ENCODE peak calls at places on chromosomes 7 and 10, in five cellular contexts. X, F, C, G and J are unnamed samples.

GRCh38 chr7:159095979-159096411 is 48.7 kb downstream of the VIPR2 start:
- DNase-seq in C (no peak), F (no peak), X (no peak), G (no peak), J (no peak)

GRCh38 chr10:59362184-59362966 is at the start of gene FAM13C:
- DNase-seq in G (peak), F (no peak), C (no peak), X (peak), J (peak)

GRCh38 chr7:101173752-101174244 is 6.3 kb downstream of the NAT16 start:
- DNase-seq in C (peak), G (no peak), F (no peak), X (peak), J (peak)

GRCh38 chr7:28988818-28989595 is 30.9 kb upstream of the TRIL start:
- DNase-seq in G (no peak), F (no peak), X (no peak), C (no peak), J (no peak)

GRCh38 chr10:72353963-72354355 is 760 bp downstream of the DNAJB12 start:
- DNase-seq in G (no peak), X (peak), F (no peak), C (no peak), J (no peak)

GRCh38 chr10:13690281-13690825 is 103.6 kb downstream of the PRPF18 start:
- DNase-seq in X (no peak), G (no peak), C (no peak), F (no peak), J (no peak)

GRCh38 chr7:123538189-123538714 is 3.9 kb upstream of the IQUB start:
- DNase-seq in X (no peak), G (no peak), F (no peak), C (peak), J (no peak)

GRCh38 chr10:35639651-35640311 is 2.3 kb downstream of the FZD8 start:
- DNase-seq in C (no peak), X (peak), F (no peak), G (no peak), J (no peak)

GRCh38 chr7:81725003-81725402 is 44.8 kb downstream of the HGF start:
- DNase-seq in G (no peak), X (no peak), C (no peak), F (no peak), J (no peak)

GRCh38 chr10:132486539-132487121 is 51.0 kb upstream of the INPP5A start:
- DNase-seq in X (no peak), C (no peak), G (no peak), F (no peak), J (no peak)

GRCh38 chr10:2985729-2986232 is 81.6 kb upstream of the PFKP start:
- DNase-seq in X (no peak), F (no peak), G (peak), C (peak), J (no peak)

GRCh38 chr10:52215745-52216361 is 98.2 kb upstream of the DKK1 start:
- DNase-seq in X (peak), F (peak), G (no peak), C (peak), J (peak)

GRCh38 chr10:120997313-120998102 is 146.3 kb downstream of the WDR11 start:
- DNase-seq in C (no peak), F (no peak), X (no peak), G (no peak), J (no peak)

GRCh38 chr10:6151087-6151977 is 51.4 kb upstream of the PFKFB3 start:
- DNase-seq in X (peak), F (peak), G (peak), C (no peak), J (peak)

GRCh38 chr7:9149499-9150082 is 716.2 kb downstream of the NXPH1 start:
- DNase-seq in F (no peak), G (no peak), C (no peak), X (no peak), J (no peak)

GRCh38 chr7:100802951-100803350 is 24.4 kb downstream of the EPHB4 start:
- DNase-seq in X (no peak), G (no peak), F (no peak), C (no peak), J (no peak)

DNA sequence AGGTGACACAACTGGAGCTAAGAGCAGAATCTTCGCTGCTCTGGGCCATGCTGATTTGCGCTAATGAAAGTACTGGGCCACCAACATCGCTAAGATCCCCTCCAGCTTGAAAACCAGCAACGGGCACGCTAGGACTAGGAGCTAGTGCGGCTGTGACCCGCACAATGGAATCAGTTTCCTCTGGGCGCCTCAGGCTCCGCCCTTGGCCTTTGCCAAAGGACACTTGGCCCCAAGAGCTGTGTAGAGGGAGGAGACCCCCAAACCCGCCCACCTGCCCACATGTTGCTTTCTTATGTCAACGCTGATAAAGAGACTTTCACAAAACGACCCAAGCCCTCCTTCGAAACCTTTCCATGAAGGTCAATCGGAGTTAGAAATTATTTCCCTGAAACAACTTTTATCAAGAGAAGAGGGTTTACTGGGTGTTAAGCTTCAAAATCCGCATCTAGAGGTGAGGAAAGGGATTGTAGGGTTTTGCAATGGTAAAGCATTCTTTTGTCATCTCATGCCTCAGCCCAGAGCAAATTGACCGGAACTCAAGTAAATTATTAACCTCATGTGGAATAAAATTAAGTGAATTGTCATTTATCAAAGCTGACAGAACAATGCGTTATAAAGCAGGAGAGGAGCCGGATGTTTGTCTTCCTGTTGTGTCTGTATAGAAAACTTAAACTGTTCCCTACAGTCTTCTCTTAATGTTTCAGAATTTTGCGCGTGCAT is 9.4 kb downstream of the ABCB5 start:
- DNase-seq in F (no peak), G (no peak), C (no peak), X (no peak), J (no peak)
- TF ChIP-seq JUND in F (no peak), G (no peak), C (no peak), X (no peak), J (no peak)

GRCh38 chr7:44400033-44400511 is 74.7 kb upstream of the CAMK2B start:
- DNase-seq in G (no peak), X (no peak), C (no peak), F (no peak), J (no peak)

GRCh38 chr7:44402401-44403096 is 77.2 kb upstream of the CAMK2B start:
- DNase-seq in X (no peak), F (no peak), G (no peak), C (no peak), J (no peak)

GRCh38 chr7:44403176-44403759 is 77.9 kb upstream of the CAMK2B start:
- DNase-seq in C (no peak), G (no peak), X (no peak), F (no peak), J (no peak)

GRCh38 chr7:44403775-44404174 is 78.4 kb upstream of the CAMK2B start:
- DNase-seq in C (no peak), F (no peak), G (no peak), X (no peak), J (no peak)

GRCh38 chr7:44401692-44402091 is 76.3 kb upstream of the CAMK2B start:
- DNase-seq in F (no peak), X (no peak), G (no peak), C (no peak), J (no peak)
- TF ChIP-seq JUND in F (no peak), X (no peak), G (no peak), C (no peak), J (no peak)

DNA sequence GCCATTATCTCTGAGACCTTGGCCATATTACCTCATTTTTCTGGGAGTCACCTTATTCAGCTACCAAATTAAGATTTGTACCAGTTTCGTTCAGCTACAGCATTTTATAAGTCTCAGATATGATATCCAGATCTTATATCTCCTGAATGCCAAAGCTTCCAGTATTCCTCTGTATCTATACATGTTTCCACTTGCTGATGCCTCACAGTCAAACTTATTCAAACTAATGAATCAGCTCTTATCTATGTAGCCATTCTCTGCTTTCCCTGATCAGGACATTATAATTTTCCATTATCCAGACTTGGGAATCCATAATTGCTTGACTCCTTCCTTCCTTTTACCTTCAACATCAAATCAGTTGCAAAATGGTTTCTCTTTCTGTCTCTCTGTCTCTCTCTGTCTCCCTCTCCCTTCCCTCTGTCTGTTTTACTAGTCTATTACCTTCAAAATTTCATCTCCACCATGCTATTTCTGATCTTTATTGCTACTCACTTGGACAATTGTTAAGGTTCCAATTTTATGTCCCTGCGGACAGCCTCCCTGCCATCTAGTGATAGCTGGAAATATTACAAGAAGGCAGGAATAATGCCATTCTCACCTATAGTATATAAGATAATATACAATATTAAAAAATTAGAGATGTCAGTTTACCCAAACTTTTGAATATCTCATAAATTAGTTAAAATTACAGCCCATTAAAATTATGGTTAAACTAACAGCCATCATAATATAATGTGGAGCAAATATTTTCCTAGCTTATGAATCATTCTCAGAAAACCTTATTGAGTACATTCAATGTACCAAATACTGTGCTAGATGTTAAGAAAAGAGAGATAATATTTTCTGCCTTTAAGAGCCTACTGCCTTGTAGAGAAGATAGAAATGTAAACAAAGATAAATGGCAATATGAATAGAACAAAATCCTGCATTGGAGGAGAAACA is 89.8 kb downstream of the PCLO start:
- DNase-seq in X (peak), G (no peak), F (no peak), C (no peak), J (peak)
- TF ChIP-seq JUND in X (no peak), G (no peak), F (no peak), C (no peak), J (no peak)

GRCh38 chr10:85642082-85642420 is 724.5 kb downstream of the GRID1 start:
- DNase-seq in X (no peak), F (no peak), C (no peak), G (no peak), J (no peak)
- TF ChIP-seq JUND in X (no peak), F (no peak), C (no peak), G (no peak), J (no peak)

DNA sequence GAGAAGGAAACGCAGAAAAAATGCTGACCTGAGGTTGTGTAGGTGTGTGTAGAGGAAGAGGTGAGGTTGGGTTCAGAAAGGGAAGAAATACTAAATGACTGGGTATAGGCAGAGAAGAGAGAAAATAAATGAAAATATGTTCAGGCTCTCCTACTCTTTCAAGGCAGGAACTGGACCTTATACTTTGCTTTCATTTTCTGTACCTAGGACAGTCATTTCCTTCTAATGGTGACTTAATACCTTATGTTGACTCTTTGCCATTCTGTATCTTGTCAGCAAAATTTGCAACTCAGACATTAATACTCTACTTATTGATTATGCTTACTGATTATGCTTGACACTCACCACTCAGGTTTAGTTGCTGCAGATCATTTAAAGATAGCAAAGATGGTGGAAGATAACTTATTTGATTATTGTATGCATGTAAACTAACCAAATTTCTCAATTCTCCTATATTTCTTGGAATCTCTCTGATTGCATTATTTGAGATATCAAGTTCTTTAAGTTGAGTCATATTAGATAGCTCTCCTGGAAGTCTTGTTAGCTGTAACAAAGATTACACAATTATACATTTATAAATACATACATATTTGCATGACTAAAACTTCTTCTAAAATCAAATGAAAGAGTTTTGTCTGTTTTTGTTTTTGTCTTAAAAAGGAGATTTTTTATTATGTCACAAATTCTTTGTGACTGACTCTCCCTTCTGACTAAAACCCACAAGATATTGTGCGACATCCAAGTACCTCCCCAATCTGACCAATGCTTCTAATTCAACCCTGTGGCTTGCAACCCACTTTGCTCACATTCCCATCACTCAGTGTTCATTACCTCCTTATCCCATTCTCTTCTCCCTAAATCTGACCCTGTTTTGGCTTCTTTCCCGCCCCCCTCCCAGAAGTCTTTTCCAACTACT is 20.0 kb downstream of the LRRD1 start:
- DNase-seq in C (no peak), F (no peak), G (no peak), X (no peak), J (no peak)
- TF ChIP-seq JUND in C (no peak), F (no peak), G (no peak), X (peak), J (no peak)

GRCh38 chr7:83936056-83936703 is 258.4 kb downstream of the SEMA3A start:
- DNase-seq in F (no peak), C (peak), X (peak), G (peak), J (peak)
- TF ChIP-seq JUND in F (no peak), C (no peak), X (no peak), G (no peak), J (no peak)

DNA sequence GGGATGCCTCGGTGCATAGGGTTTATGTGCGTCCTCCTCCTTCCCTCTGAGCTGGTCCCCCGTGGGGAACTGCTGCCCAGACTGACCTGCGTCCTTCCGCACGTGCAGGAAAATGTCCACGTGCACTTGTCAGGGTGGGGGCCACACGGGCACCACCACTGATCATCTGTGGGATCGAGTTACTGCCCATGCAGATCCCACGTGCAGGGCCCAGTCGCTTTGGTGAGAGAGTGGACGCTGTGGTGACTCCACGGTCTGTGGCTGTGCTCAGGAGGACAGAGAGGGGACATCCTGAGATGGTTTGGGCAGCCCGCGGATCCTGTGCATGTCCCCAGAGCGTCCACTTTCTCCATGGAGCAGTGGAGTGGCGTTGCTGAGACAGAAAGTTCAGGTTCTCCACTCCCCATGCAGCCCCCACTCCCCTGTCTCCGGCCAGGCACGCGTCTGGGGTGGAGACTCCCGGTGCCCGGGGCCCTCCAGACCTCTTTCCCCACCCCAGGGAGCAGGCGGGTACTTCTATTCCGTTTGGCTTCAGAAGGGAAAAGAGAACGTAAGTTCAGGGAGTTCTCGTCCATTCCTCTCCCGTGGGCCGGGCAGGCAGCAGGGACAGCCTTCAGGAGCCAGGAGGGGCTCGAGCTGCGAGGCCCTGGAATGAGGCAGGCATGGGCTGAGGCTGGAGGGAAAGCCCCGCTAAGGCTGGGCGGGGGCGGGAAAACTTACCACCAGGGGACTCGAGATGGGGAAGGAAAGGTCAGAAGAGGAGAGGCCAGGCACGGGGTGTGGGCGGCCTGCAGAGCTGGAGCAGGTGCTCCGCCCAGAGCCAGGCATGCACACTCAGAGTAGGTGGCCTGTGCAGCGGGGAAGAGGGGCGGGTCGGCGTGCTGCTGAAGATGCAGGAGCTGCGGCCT is 59.9 kb downstream of the EGFR start:
- DNase-seq in C (no peak), G (no peak), F (no peak), X (no peak), J (no peak)
- TF ChIP-seq JUND in C (no peak), G (no peak), F (no peak), X (no peak), J (no peak)

GRCh38 chr7:17532861-17533404 is 234.5 kb downstream of the AHR start:
- DNase-seq in X (no peak), C (peak), F (no peak), G (no peak), J (peak)
- TF ChIP-seq JUND in X (no peak), C (peak), F (no peak), G (no peak), J (no peak)

DNA sequence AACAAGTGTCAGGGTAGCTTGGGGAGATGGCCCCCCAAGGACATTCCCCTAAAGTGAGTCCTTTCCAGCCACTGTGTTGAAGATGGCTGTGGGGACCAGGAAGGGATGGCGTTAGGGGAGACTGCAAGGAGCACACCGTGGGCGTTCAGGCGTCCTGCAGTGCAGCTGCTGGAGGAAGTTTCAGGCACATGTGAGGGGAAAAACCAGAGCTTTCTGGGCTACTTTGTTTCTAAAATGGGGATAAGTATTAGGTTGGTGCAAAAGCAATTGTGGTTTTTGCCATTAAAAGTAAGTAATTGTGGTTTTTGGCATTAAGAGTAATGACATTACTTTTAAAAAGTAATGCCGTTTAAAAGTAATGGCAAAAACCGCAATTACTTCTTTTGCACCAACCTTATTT is 14.3 kb downstream of the PRF1 start:
- DNase-seq in F (no peak), C (no peak), X (no peak), G (no peak), J (no peak)
- TF ChIP-seq JUND in F (no peak), C (no peak), X (no peak), G (no peak), J (no peak)

GRCh38 chr7:48085942-48086341 is 3.1 kb upstream of the UPP1 start:
- DNase-seq in F (no peak), C (no peak), X (no peak), G (no peak), J (no peak)
- TF ChIP-seq JUND in F (no peak), C (no peak), X (no peak), G (no peak), J (no peak)